ENCODE peak calls at places on chromosomes 3 and 15, in nine cellular contexts. A, M, E, T, W, P, C, I and S are unnamed samples.
A peak's percentile ranks its signal among the peaks of the same experiment; 100 is the strongest.

GRCh38 chr15:89743594-89743993 is 7.5 kb downstream of the MESP1 start:
- DNase-seq in A (no peak), M (no peak), E (no peak), T (no peak), W (no peak), P (no peak), C (no peak), I (no peak), S (no peak)

GRCh38 chr3:189188466-189188865 is 16.7 kb downstream of the TPRG1 start:
- DNase-seq in A (no peak), M (no peak), E (no peak), T (peak; percentile 66), W (no peak), P (no peak), C (no peak), I (no peak), S (no peak)

GRCh38 chr15:23403550-23403949 is 43.5 kb downstream of the GOLGA6L2 start:
- DNase-seq in A (no peak), M (no peak), E (no peak), T (no peak), W (peak; percentile 81), P (no peak), C (no peak), I (no peak), S (no peak)

GRCh38 chr3:7546219-7546618 is 685.3 kb downstream of the GRM7 start:
- DNase-seq in A (no peak), M (no peak), E (no peak), T (peak; percentile 29), W (no peak), P (no peak), C (no peak), I (no peak), S (no peak)

GRCh38 chr3:47527952-47528718 is 14.6 kb upstream of the ELP6 start:
- DNase-seq in A (no peak), M (no peak), E (no peak), T (no peak), W (no peak), P (no peak), C (no peak), I (no peak), S (no peak)

GRCh38 chr3:137970914-137971831 is 38.8 kb upstream of the CLDN18 start:
- DNase-seq in A (peak; percentile 46), M (peak; percentile 22), E (peak; percentile 14), T (peak; percentile 89), W (peak; percentile 72), P (peak; percentile 77), C (peak; percentile 68), I (peak; percentile 82), S (no peak)

GRCh38 chr3:150293401-150294001 is 114.6 kb upstream of the TSC22D2 start:
- DNase-seq in A (no peak), M (no peak), E (no peak), T (no peak), W (no peak), P (no peak), C (no peak), I (no peak), S (no peak)

GRCh38 chr3:101809178-101810022 is 30.4 kb downstream of the NXPE3 start:
- DNase-seq in A (no peak), M (no peak), E (peak; percentile 14), T (peak; percentile 67), W (no peak), P (no peak), C (no peak), I (no peak), S (no peak)

GRCh38 chr3:118628704-118629341 is 405.8 kb downstream of the IGSF11 start:
- DNase-seq in A (peak; percentile 8), M (no peak), E (no peak), T (peak; percentile 87), W (no peak), P (peak; percentile 46), C (no peak), I (no peak), S (no peak)

GRCh38 chr15:82986442-82986780 is 401 bp downstream of the RAMAC start:
- DNase-seq in A (no peak), M (no peak), E (no peak), T (no peak), W (no peak), P (no peak), C (no peak), I (no peak), S (no peak)

GRCh38 chr3:32945136-32945535 is 6.3 kb upstream of the CCR4 start:
- DNase-seq in A (no peak), M (no peak), E (no peak), T (no peak), W (no peak), P (no peak), C (no peak), I (no peak), S (no peak)

GRCh38 chr3:78788839-78789238 is 979.0 kb downstream of the ROBO1 start:
- DNase-seq in A (no peak), M (no peak), E (no peak), T (no peak), W (no peak), P (no peak), C (no peak), I (no peak), S (no peak)

GRCh38 chr15:83843511-83843910 is 189.6 kb downstream of the ADAMTSL3 start:
- DNase-seq in A (no peak), M (no peak), E (no peak), T (no peak), W (peak; percentile 73), P (no peak), C (peak; percentile 53), I (no peak), S (no peak)

GRCh38 chr15:85642693-85643058 is 152.0 kb downstream of the KLHL25 start:
- DNase-seq in A (peak; percentile 82), M (peak; percentile 85), E (no peak), T (peak; percentile 35), W (peak; percentile 84), P (peak; percentile 55), C (peak; percentile 57), I (no peak), S (no peak)

GRCh38 chr3:134641671-134642300 is 9.0 kb downstream of the KY start:
- DNase-seq in A (no peak), M (no peak), E (no peak), T (no peak), W (no peak), P (no peak), C (no peak), I (no peak), S (no peak)

GRCh38 chr3:134642445-134643149 is 8.2 kb downstream of the KY start:
- DNase-seq in A (no peak), M (no peak), E (no peak), T (no peak), W (no peak), P (no peak), C (no peak), I (no peak), S (no peak)

GRCh38 chr3:134644731-134645514 is 5.9 kb downstream of the KY start:
- DNase-seq in A (no peak), M (no peak), E (no peak), T (no peak), W (no peak), P (no peak), C (peak; percentile 41), I (no peak), S (no peak)

GRCh38 chr3:134640872-134641470 is 9.9 kb downstream of the KY start:
- DNase-seq in A (no peak), M (no peak), E (no peak), T (peak; percentile 63), W (no peak), P (no peak), C (no peak), I (no peak), S (no peak)

GRCh38 chr3:134643150-134643675 is 7.6 kb downstream of the KY start:
- DNase-seq in A (no peak), M (no peak), E (no peak), T (no peak), W (no peak), P (no peak), C (no peak), I (no peak), S (no peak)
- H3K4me1 ChIP-seq in A (no peaks in the 10 kb centered on the region), M (no peaks in the 10 kb centered on the region), E (no peaks in the 10 kb centered on the region), T (no peaks in the 10 kb centered on the region), W (no peaks in the 10 kb centered on the region), P (no peaks in the 10 kb centered on the region), C (peaks cover 41% of the 10 kb centered on the region), I (no peaks in the 10 kb centered on the region), S (no peaks in the 10 kb centered on the region)

GRCh38 chr3:128849776-128850542 is 29.5 kb upstream of the ACAD9 start:
- DNase-seq in A (no peak), M (no peak), E (no peak), T (no peak), W (no peak), P (no peak), C (no peak), I (no peak), S (no peak)
- TF ChIP-seq CTCF in A (no peak), M (no peak), E (no peak), T (no peak), W (no peak), P (no peak), C (no peak), I (no peak), S (no peak)

DNA sequence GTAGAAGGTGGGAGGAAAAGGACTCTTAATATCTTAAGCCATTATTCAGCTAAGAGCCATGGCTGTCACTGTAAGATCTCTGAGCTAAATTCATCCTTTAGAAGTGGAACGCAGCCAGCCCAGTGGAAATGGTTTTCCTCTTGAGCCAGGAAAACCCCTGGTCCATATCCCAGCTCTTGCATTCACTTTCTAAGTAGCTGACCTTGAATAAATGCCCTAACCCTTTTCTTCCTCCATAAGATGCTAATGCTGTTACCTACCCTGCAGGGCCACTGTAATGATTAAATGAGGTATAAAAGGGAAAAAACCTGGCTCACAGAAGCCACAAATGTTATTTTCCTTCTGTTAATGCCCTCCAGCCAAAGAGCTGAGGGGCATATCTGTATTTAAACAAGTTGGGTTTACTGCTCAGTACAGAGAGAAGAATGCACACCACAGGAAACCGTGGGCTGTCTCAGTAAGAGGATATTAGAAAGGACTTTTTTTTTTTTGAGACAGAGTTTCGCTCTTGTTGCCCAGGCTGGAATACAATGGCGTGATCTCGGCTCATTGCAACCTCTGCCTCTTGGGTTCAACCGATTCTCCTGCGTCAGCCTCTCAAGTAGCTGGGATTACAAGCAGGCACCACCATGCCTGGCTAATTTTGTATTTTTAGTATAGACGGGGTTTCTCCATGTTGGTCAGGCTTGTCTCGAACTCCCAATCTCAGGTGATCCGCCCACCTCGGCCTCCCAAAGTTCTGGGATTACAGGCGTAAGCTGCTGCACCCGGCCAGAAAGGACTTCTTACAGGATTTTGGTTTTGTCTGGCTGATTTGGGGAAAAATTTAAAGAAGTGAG is 6.8 kb downstream of the UBL7 start:
- DNase-seq in A (no peak), M (no peak), E (no peak), T (no peak), W (no peak), P (no peak), C (no peak), I (no peak), S (no peak)
- H3K36me3 ChIP-seq in A (no peaks in the 10 kb centered on the region), M (no peaks in the 10 kb centered on the region), E (peaks cover 23% of the 10 kb centered on the region), T (no peaks in the 10 kb centered on the region), W (peaks cover 45% of the 10 kb centered on the region), P (peaks cover 81% of the 10 kb centered on the region), C (peaks cover 11% of the 10 kb centered on the region), I (peaks cover 97% of the 10 kb centered on the region), S (peaks cover 95% of the 10 kb centered on the region)

GRCh38 chr3:196914866-196915265 is 27.5 kb downstream of the NCBP2 start:
- DNase-seq in A (no peak), M (no peak), E (no peak), T (no peak), W (no peak), P (no peak), C (no peak), I (no peak), S (no peak)
- H3K4me1 ChIP-seq in A (no peaks in the 10 kb centered on the region), M (no peaks in the 10 kb centered on the region), E (no peaks in the 10 kb centered on the region), T (no peaks in the 10 kb centered on the region), W (no peaks in the 10 kb centered on the region), P (no peaks in the 10 kb centered on the region), C (no peaks in the 10 kb centered on the region), I (no peaks in the 10 kb centered on the region), S (no peaks in the 10 kb centered on the region)